ENCODE peak calls at places on chromosome 12, in six cellular contexts. One of them, this sample, is unnamed.
A peak's percentile ranks its signal among the peaks of the same experiment; 100 is the strongest.

GRCh38 chr12:46473634-46474201 is 101.1 kb upstream of the SLC38A2 start:
- DNase-seq in T-helper 1 cell: no peak
- DNase-seq in fibroblast of mammary gland: peak; percentile 93
- DNase-seq in lower leg skin: peak; percentile 62
- DNase-seq in left colon: peak; percentile 57
- DNase-seq in RPMI7951: peak; percentile 95
- DNase-seq in this sample: peak; percentile 64

GRCh38 chr12:50862316-50862715 is 19.6 kb downstream of the TMPRSS12 start:
- DNase-seq in T-helper 1 cell: no peak
- DNase-seq in fibroblast of mammary gland: peak; percentile 80
- DNase-seq in lower leg skin: no peak
- DNase-seq in left colon: no peak
- DNase-seq in RPMI7951: peak; percentile 62
- DNase-seq in this sample: no peak

GRCh38 chr12:96236221-96236822 is 42.1 kb downstream of the ELK3 start:
- DNase-seq in T-helper 1 cell: peak; percentile 32
- DNase-seq in fibroblast of mammary gland: peak; percentile 94
- DNase-seq in lower leg skin: no peak
- DNase-seq in left colon: no peak
- DNase-seq in RPMI7951: peak; percentile 84
- DNase-seq in this sample: peak; percentile 50

GRCh38 chr12:104877107-104877705 is 80.9 kb downstream of the SLC41A2 start:
- DNase-seq in T-helper 1 cell: peak; percentile 13
- DNase-seq in fibroblast of mammary gland: peak; percentile 58
- DNase-seq in lower leg skin: peak; percentile 23
- DNase-seq in left colon: peak; percentile 10
- DNase-seq in RPMI7951: peak; percentile 49
- DNase-seq in this sample: no peak

GRCh38 chr12:120230326-120230973 is 29.5 kb upstream of the RPLP0 start:
- DNase-seq in T-helper 1 cell: no peak
- DNase-seq in fibroblast of mammary gland: peak; percentile 94
- DNase-seq in lower leg skin: no peak
- DNase-seq in left colon: no peak
- DNase-seq in RPMI7951: peak; percentile 96
- DNase-seq in this sample: peak; percentile 74

GRCh38 chr12:121637231-121637914 is 11.0 kb downstream of the ORAI1 start:
- DNase-seq in T-helper 1 cell: peak; percentile 34
- DNase-seq in fibroblast of mammary gland: no peak
- DNase-seq in lower leg skin: no peak
- DNase-seq in left colon: peak; percentile 52
- DNase-seq in RPMI7951: no peak
- DNase-seq in this sample: no peak

GRCh38 chr12:95173392-95174251 is 43.6 kb downstream of the FGD6 start:
- DNase-seq in T-helper 1 cell: no peak
- DNase-seq in fibroblast of mammary gland: peak; percentile 82
- DNase-seq in lower leg skin: peak; percentile 70
- DNase-seq in left colon: peak; percentile 72
- DNase-seq in RPMI7951: peak; percentile 74
- DNase-seq in this sample: peak; percentile 65

GRCh38 chr12:91744613-91745012 is 401.0 kb downstream of the BTG1 start:
- DNase-seq in T-helper 1 cell: no peak
- DNase-seq in fibroblast of mammary gland: no peak
- DNase-seq in lower leg skin: no peak
- DNase-seq in left colon: no peak
- DNase-seq in RPMI7951: no peak
- DNase-seq in this sample: no peak

GRCh38 chr12:106189341-106189740 is 50.6 kb upstream of the NUAK1 start:
- DNase-seq in T-helper 1 cell: no peak
- DNase-seq in fibroblast of mammary gland: no peak
- DNase-seq in lower leg skin: no peak
- DNase-seq in left colon: no peak
- DNase-seq in RPMI7951: no peak
- DNase-seq in this sample: no peak

GRCh38 chr12:78470354-78471195 is 394.0 kb upstream of the SYT1 start:
- DNase-seq in T-helper 1 cell: no peak
- DNase-seq in fibroblast of mammary gland: peak; percentile 60
- DNase-seq in lower leg skin: no peak
- DNase-seq in left colon: peak; percentile 38
- DNase-seq in RPMI7951: peak; percentile 51
- DNase-seq in this sample: no peak

GRCh38 chr12:121990692-121991603 is 30.7 kb upstream of the BCL7A start:
- DNase-seq in T-helper 1 cell: no peak
- DNase-seq in fibroblast of mammary gland: peak; percentile 51
- DNase-seq in lower leg skin: no peak
- DNase-seq in left colon: no peak
- DNase-seq in RPMI7951: no peak
- DNase-seq in this sample: no peak

GRCh38 chr12:16553457-16553856 is 52.5 kb downstream of the LMO3 start:
- DNase-seq in T-helper 1 cell: no peak
- DNase-seq in fibroblast of mammary gland: peak; percentile 15
- DNase-seq in lower leg skin: no peak
- DNase-seq in left colon: no peak
- DNase-seq in RPMI7951: no peak
- DNase-seq in this sample: no peak

GRCh38 chr12:108594323-108594903 is 3.5 kb downstream of the TMEM119 start:
- DNase-seq in T-helper 1 cell: no peak
- DNase-seq in fibroblast of mammary gland: no peak
- DNase-seq in lower leg skin: no peak
- DNase-seq in left colon: no peak
- DNase-seq in RPMI7951: no peak
- DNase-seq in this sample: no peak

GRCh38 chr12:25557830-25558436 is 4.8 kb upstream of the LMNTD1 start:
- DNase-seq in T-helper 1 cell: no peak
- DNase-seq in fibroblast of mammary gland: peak; percentile 71
- DNase-seq in lower leg skin: no peak
- DNase-seq in left colon: peak; percentile 9
- DNase-seq in RPMI7951: peak; percentile 53
- DNase-seq in this sample: no peak

GRCh38 chr12:124750787-124751471 is 112.7 kb downstream of the SCARB1 start:
- DNase-seq in T-helper 1 cell: no peak
- DNase-seq in fibroblast of mammary gland: no peak
- DNase-seq in lower leg skin: no peak
- DNase-seq in left colon: no peak
- DNase-seq in RPMI7951: no peak
- DNase-seq in this sample: no peak

GRCh38 chr12:116378002-116378401 is 100.5 kb upstream of the MED13L start:
- DNase-seq in T-helper 1 cell: no peak
- DNase-seq in fibroblast of mammary gland: no peak
- DNase-seq in lower leg skin: no peak
- DNase-seq in left colon: no peak
- DNase-seq in RPMI7951: no peak
- DNase-seq in this sample: no peak

GRCh38 chr12:110080410-110080809 is 32.1 kb upstream of the C12orf76 start:
- DNase-seq in T-helper 1 cell: no peak
- DNase-seq in fibroblast of mammary gland: no peak
- DNase-seq in lower leg skin: no peak
- DNase-seq in left colon: no peak
- DNase-seq in RPMI7951: no peak
- DNase-seq in this sample: no peak

GRCh38 chr12:130357729-130358330 is 20.1 kb downstream of the PIWIL1 start:
- DNase-seq in T-helper 1 cell: no peak
- DNase-seq in fibroblast of mammary gland: no peak
- DNase-seq in lower leg skin: no peak
- DNase-seq in left colon: no peak
- DNase-seq in RPMI7951: no peak
- DNase-seq in this sample: no peak

GRCh38 chr12:27236498-27236897 is 7.6 kb upstream of the STK38L start:
- DNase-seq in T-helper 1 cell: no peak
- DNase-seq in fibroblast of mammary gland: peak; percentile 51
- DNase-seq in lower leg skin: no peak
- DNase-seq in left colon: no peak
- DNase-seq in RPMI7951: peak; percentile 38
- DNase-seq in this sample: no peak

GRCh38 chr12:57181561-57182155 is 34.2 kb upstream of the LRP1-AS start:
- DNase-seq in T-helper 1 cell: no peak
- DNase-seq in fibroblast of mammary gland: peak; percentile 73
- DNase-seq in lower leg skin: no peak
- DNase-seq in left colon: no peak
- DNase-seq in RPMI7951: peak; percentile 51
- DNase-seq in this sample: no peak

GRCh38 chr12:6112004-6112403 is 12.5 kb downstream of the VWF start:
- DNase-seq in T-helper 1 cell: no peak
- DNase-seq in fibroblast of mammary gland: no peak
- DNase-seq in lower leg skin: no peak
- DNase-seq in left colon: no peak
- DNase-seq in RPMI7951: no peak
- DNase-seq in this sample: no peak

GRCh38 chr12:40733871-40734270 is 41.6 kb downstream of the CNTN1 start:
- DNase-seq in T-helper 1 cell: no peak
- DNase-seq in fibroblast of mammary gland: no peak
- DNase-seq in lower leg skin: no peak
- DNase-seq in left colon: no peak
- DNase-seq in RPMI7951: no peak
- DNase-seq in this sample: no peak

GRCh38 chr12:13744566-13744965 is 236.8 kb downstream of the GRIN2B start:
- DNase-seq in T-helper 1 cell: no peak
- DNase-seq in fibroblast of mammary gland: no peak
- DNase-seq in lower leg skin: no peak
- DNase-seq in left colon: no peak
- DNase-seq in RPMI7951: no peak
- DNase-seq in this sample: no peak

GRCh38 chr12:46933947-46934346 is 108.2 kb upstream of the SLC38A4 start:
- DNase-seq in T-helper 1 cell: no peak
- DNase-seq in fibroblast of mammary gland: peak; percentile 76
- DNase-seq in lower leg skin: no peak
- DNase-seq in left colon: no peak
- DNase-seq in RPMI7951: peak; percentile 60
- DNase-seq in this sample: no peak

GRCh38 chr12:90627180-90627896 is 327.6 kb downstream of the CCER1 start:
- DNase-seq in T-helper 1 cell: no peak
- DNase-seq in fibroblast of mammary gland: peak; percentile 80
- DNase-seq in lower leg skin: no peak
- DNase-seq in left colon: no peak
- DNase-seq in RPMI7951: peak; percentile 3
- DNase-seq in this sample: no peak

GRCh38 chr12:31259136-31259881 is 66.6 kb downstream of the SINHCAF start:
- DNase-seq in T-helper 1 cell: no peak
- DNase-seq in fibroblast of mammary gland: no peak
- DNase-seq in lower leg skin: no peak
- DNase-seq in left colon: no peak
- DNase-seq in RPMI7951: no peak
- DNase-seq in this sample: no peak

GRCh38 chr12:54879132-54879531 is 24.8 kb downstream of the MUCL1 start:
- DNase-seq in T-helper 1 cell: no peak
- DNase-seq in fibroblast of mammary gland: peak; percentile 69
- DNase-seq in lower leg skin: no peak
- DNase-seq in left colon: no peak
- DNase-seq in RPMI7951: no peak
- DNase-seq in this sample: no peak

GRCh38 chr12:30908389-30909087 is 18.0 kb upstream of the TSPAN11 start:
- DNase-seq in T-helper 1 cell: no peak
- DNase-seq in fibroblast of mammary gland: peak; percentile 98
- DNase-seq in lower leg skin: peak; percentile 43
- DNase-seq in left colon: no peak
- DNase-seq in RPMI7951: peak; percentile 87
- DNase-seq in this sample: no peak

GRCh38 chr12:98478606-98479005 is 36.8 kb upstream of the TMPO start:
- DNase-seq in T-helper 1 cell: no peak
- DNase-seq in fibroblast of mammary gland: no peak
- DNase-seq in lower leg skin: no peak
- DNase-seq in left colon: no peak
- DNase-seq in RPMI7951: no peak
- DNase-seq in this sample: no peak

GRCh38 chr12:117484901-117485300 is 123.5 kb upstream of the NOS1 start:
- DNase-seq in T-helper 1 cell: no peak
- DNase-seq in fibroblast of mammary gland: no peak
- DNase-seq in lower leg skin: no peak
- DNase-seq in left colon: no peak
- DNase-seq in RPMI7951: no peak
- DNase-seq in this sample: no peak

GRCh38 chr12:241266-241665 is 21.4 kb downstream of the SLC6A13 start:
- DNase-seq in T-helper 1 cell: no peak
- DNase-seq in fibroblast of mammary gland: no peak
- DNase-seq in lower leg skin: no peak
- DNase-seq in left colon: no peak
- DNase-seq in RPMI7951: no peak
- DNase-seq in this sample: no peak

GRCh38 chr12:101653030-101653429 is 44.4 kb upstream of the CHPT1 start:
- DNase-seq in T-helper 1 cell: no peak
- DNase-seq in fibroblast of mammary gland: no peak
- DNase-seq in lower leg skin: no peak
- DNase-seq in left colon: no peak
- DNase-seq in RPMI7951: no peak
- DNase-seq in this sample: no peak

GRCh38 chr12:91986084-91986483 is 159.6 kb downstream of the BTG1 start:
- DNase-seq in T-helper 1 cell: no peak
- DNase-seq in fibroblast of mammary gland: no peak
- DNase-seq in lower leg skin: no peak
- DNase-seq in left colon: no peak
- DNase-seq in RPMI7951: peak; percentile 58
- DNase-seq in this sample: no peak

This sample was measured in left ventricle myocardium inferior.